ENCODE peak calls at places on chromosome 10, in five cellular contexts. S is non-pigmented ciliary epithelial cell, K is fibroblast of mammary gland, B is psoas muscle, R is DMS153. V is an unnamed sample.
A peak's percentile ranks its signal among the peaks of the same experiment; 100 is the strongest.

GRCh38 chr10:32947586-32947985 is 10.4 kb downstream of the ITGB1 start:
- DNase-seq in S (no peak), K (no peak), B (no peak), R (no peak), V (no peak)

GRCh38 chr10:75402486-75403143 is 1.1 kb upstream of the ZNF503 start:
- DNase-seq in S (no peak), K (no peak), B (peak; percentile 39), R (no peak), V (peak; percentile 57)

GRCh38 chr10:120541971-120542370 is 84.9 kb downstream of the PLPP4 start:
- DNase-seq in S (no peak), K (no peak), B (no peak), R (no peak), V (no peak)

GRCh38 chr10:32680803-32681557 is 235.0 kb downstream of the CCDC7 start:
- DNase-seq in S (no peak), K (no peak), B (no peak), R (no peak), V (no peak)

GRCh38 chr10:63133787-63134557 is 844 bp downstream of the NRBF2 start:
- DNase-seq in S (no peak), K (peak; percentile 47), B (no peak), R (no peak), V (peak; percentile 46)

GRCh38 chr10:46017733-46018132 is 12.7 kb downstream of the NCOA4 start:
- DNase-seq in S (no peak), K (no peak), B (no peak), R (no peak), V (no peak)

GRCh38 chr10:114708717-114709352 is 50.8 kb upstream of the ABLIM1 start:
- DNase-seq in S (peak; percentile 77), K (peak; percentile 62), B (no peak), R (no peak), V (no peak)

GRCh38 chr10:15369642-15370211 is 1.4 kb downstream of the FAM171A1 start:
- DNase-seq in S (no peak), K (no peak), B (peak; percentile 20), R (no peak), V (no peak)

GRCh38 chr10:101752241-101752640 is 23.7 kb downstream of the FGF8 start:
- DNase-seq in S (no peak), K (no peak), B (no peak), R (no peak), V (no peak)

GRCh38 chr10:73874267-73875138 is at the start of gene CAMK2G:
- DNase-seq in S (no peak), K (peak; percentile 79), B (peak; percentile 89), R (peak; percentile 29), V (peak; percentile 92)

GRCh38 chr10:76317078-76317477 is 885.7 kb downstream of the LRMDA start:
- DNase-seq in S (no peak), K (no peak), B (no peak), R (no peak), V (no peak)

GRCh38 chr10:52758406-52758805 is 14.2 kb downstream of the MBL2 start:
- DNase-seq in S (no peak), K (no peak), B (no peak), R (no peak), V (no peak)

GRCh38 chr10:118501637-118502440 is 93.6 kb downstream of the PRLHR start:
- DNase-seq in S (peak; percentile 6), K (peak; percentile 97), B (no peak), R (no peak), V (no peak)

GRCh38 chr10:69640196-69640980 is 10.3 kb downstream of the FAM241B start:
- DNase-seq in S (no peak), K (no peak), B (no peak), R (no peak), V (no peak)

GRCh38 chr10:6273351-6273750 is 70.6 kb downstream of the PFKFB3 start:
- DNase-seq in S (no peak), K (no peak), B (no peak), R (no peak), V (no peak)

GRCh38 chr10:68105820-68106219 is 3.5 kb upstream of the MYPN start:
- DNase-seq in S (no peak), K (peak; percentile 83), B (no peak), R (no peak), V (no peak)

GRCh38 chr10:110404825-110405224 is 92.9 kb upstream of the DUSP5 start:
- DNase-seq in S (no peak), K (no peak), B (no peak), R (no peak), V (no peak)

GRCh38 chr10:5606864-5607263 is 59.5 kb downstream of the ASB13 start:
- DNase-seq in S (no peak), K (no peak), B (no peak), R (no peak), V (no peak)

GRCh38 chr10:102769375-102770107 is 25.8 kb downstream of the WBP1L start:
- DNase-seq in S (no peak), K (no peak), B (no peak), R (no peak), V (no peak)

GRCh38 chr10:44310762-44311562 is 73.9 kb downstream of the CXCL12 start:
- DNase-seq in S (peak; percentile 22), K (peak; percentile 77), B (peak; percentile 90), R (peak; percentile 77), V (peak; percentile 93)

GRCh38 chr10:124722812-124723783 is 21.1 kb downstream of the FAM53B start:
- DNase-seq in S (no peak), K (no peak), B (no peak), R (no peak), V (peak; percentile 75)

V was measured in Right ventricle myocardium superior.